ENCODE peak calls at places on chromosomes 6 and 20, in five cellular contexts. W is H7; F is left ventricle myocardium inferior; J is Jurkat, Clone E6-1; A is suprapubic skin. R is an unnamed sample.
A peak's percentile ranks its signal among the peaks of the same experiment; 100 is the strongest.

GRCh38 chr6:49530141-49530775 is 20.2 kb upstream of the C6orf141 start:
- DNase-seq in F (no peak), J (no peak), W (no peak), A (no peak), R (no peak)

GRCh38 chr6:150159757-150160156 is 16.9 kb downstream of the PPP1R14C start:
- DNase-seq in A (no peak), F (no peak), W (no peak), J (no peak), R (no peak)

GRCh38 chr20:8043687-8044278 is 24.2 kb upstream of the TMX4 start:
- DNase-seq in F (no peak), A (no peak), W (peak; percentile 19), J (peak; percentile 56), R (peak; percentile 65)

GRCh38 chr6:153435787-153436186 is 304.7 kb upstream of the RGS17 start:
- DNase-seq in W (no peak), A (no peak), J (no peak), F (no peak), R (no peak)

GRCh38 chr6:158488065-158488464 is 71.8 kb upstream of the TMEM181 start:
- DNase-seq in J (no peak), A (no peak), F (no peak), W (no peak), R (no peak)

GRCh38 chr20:3233991-3234498 is 4.9 kb downstream of the SLC4A11 start:
- DNase-seq in J (no peak), F (no peak), W (no peak), A (no peak), R (no peak)

GRCh38 chr6:89970072-89970471 is 75.8 kb downstream of the GJA10 start:
- DNase-seq in J (no peak), F (peak; percentile 20), A (no peak), W (no peak), R (no peak)

GRCh38 chr6:24489881-24490280 is 503 bp upstream of the GPLD1 start:
- DNase-seq in J (no peak), F (no peak), W (no peak), A (no peak), R (no peak)

GRCh38 chr6:144797881-144798589 is 512.9 kb downstream of the UTRN start:
- DNase-seq in W (no peak), A (no peak), J (no peak), F (no peak), R (no peak)

GRCh38 chr20:29314294-29314693 is 1943.2 kb upstream of the DEFB115 start:
- DNase-seq in J (no peak), A (no peak), W (no peak), F (no peak), R (no peak)

GRCh38 chr6:45378324-45378926 is 691 bp upstream of the SUPT3H start:
- DNase-seq in A (no peak), W (no peak), J (no peak), F (peak; percentile 45), R (no peak)

GRCh38 chr6:23956988-23957387 is 169.0 kb upstream of the NRSN1 start:
- DNase-seq in F (no peak), W (no peak), J (no peak), A (no peak), R (no peak)

GRCh38 chr20:4134861-4135379 is 119.6 kb upstream of the RNF24 start:
- DNase-seq in F (no peak), A (no peak), W (no peak), J (no peak), R (no peak)

GRCh38 chr20:21577551-21577950 is 63.7 kb upstream of the NKX2-2 start:
- DNase-seq in F (no peak), J (no peak), A (no peak), W (no peak), R (no peak)

GRCh38 chr20:31720486-31721407 is 1.9 kb downstream of the BCL2L1 start:
- DNase-seq in J (peak; percentile 36), F (no peak), W (peak; percentile 32), A (no peak), R (no peak)

GRCh38 chr6:1306133-1306532 is 5.8 kb upstream of the FOXQ1 start:
- DNase-seq in F (no peak), J (no peak), W (no peak), A (no peak), R (no peak)

GRCh38 chr6:150547511-150548222 is 52.0 kb upstream of the PLEKHG1 start:
- DNase-seq in W (peak; percentile 19), F (peak; percentile 73), J (no peak), A (no peak), R (no peak)

GRCh38 chr6:165245287-165245686 is 64.1 kb downstream of the C6orf118 start:
- DNase-seq in J (peak; percentile 35), W (no peak), F (no peak), A (no peak), R (no peak)

GRCh38 chr6:102150549-102150948 is 757.0 kb downstream of the GRIK2 start:
- DNase-seq in F (no peak), J (no peak), W (no peak), A (no peak), R (peak; percentile 22)

GRCh38 chr6:63644668-63645326 is 9.2 kb downstream of the PHF3 start:
- DNase-seq in F (no peak), W (no peak), A (no peak), J (no peak), R (no peak)

GRCh38 chr20:6034134-6034969 is 19.5 kb downstream of the LRRN4 start:
- DNase-seq in J (no peak), W (no peak), A (no peak), F (no peak), R (no peak)

GRCh38 chr20:37902504-37903313 is at the start of gene VSTM2L:
- DNase-seq in A (no peak), J (no peak), F (no peak), W (peak; percentile 91), R (no peak)

GRCh38 chr6:98924647-98925046 is 23.1 kb downstream of the FBXL4 start:
- DNase-seq in A (no peak), W (no peak), F (peak; percentile 56), J (no peak), R (no peak)

GRCh38 chr6:131053546-131054240 is 9.4 kb downstream of the EPB41L2 start:
- DNase-seq in F (no peak), W (no peak), J (no peak), A (no peak), R (no peak)

GRCh38 chr6:44229376-44230033 is 6.1 kb downstream of the SLC29A1 start:
- DNase-seq in A (no peak), F (peak; percentile 66), W (peak; percentile 22), J (no peak), R (no peak)

GRCh38 chr20:29876911-29877285 is 1380.6 kb upstream of the DEFB115 start:
- DNase-seq in W (peak; percentile 13), F (no peak), A (no peak), J (no peak), R (no peak)

GRCh38 chr6:169452117-169452868 is 198.6 kb upstream of the THBS2 start:
- DNase-seq in J (no peak), F (peak; percentile 65), A (peak; percentile 89), W (no peak), R (no peak)

GRCh38 chr6:110875548-110876169 is 1.1 kb downstream of the AMD1 start:
- DNase-seq in A (peak; percentile 87), F (peak; percentile 48), J (no peak), W (peak; percentile 78), R (peak; percentile 75)

GRCh38 chr6:4434655-4435054 is 299.3 kb upstream of the ECI2 start:
- DNase-seq in A (no peak), W (no peak), J (no peak), F (no peak), R (no peak)

GRCh38 chr6:7406743-7407142 is 17.1 kb downstream of the RIOK1 start:
- DNase-seq in A (no peak), J (no peak), W (no peak), F (no peak), R (no peak)

GRCh38 chr6:27280064-27280539 is 32.0 kb downstream of the POM121L2 start:
- DNase-seq in J (peak; percentile 16), A (no peak), W (peak; percentile 68), F (no peak), R (no peak)

GRCh38 chr6:52482903-52483670 is 62.9 kb downstream of the EFHC1 start:
- DNase-seq in W (no peak), F (no peak), A (no peak), J (no peak), R (no peak)

GRCh38 chr6:1176595-1176994 is 135.3 kb upstream of the FOXQ1 start:
- DNase-seq in A (no peak), F (no peak), W (no peak), J (no peak), R (no peak)

GRCh38 chr6:39128106-39128505 is 13.1 kb upstream of the SAYSD1 start:
- DNase-seq in F (no peak), A (no peak), W (no peak), J (no peak), R (no peak)

GRCh38 chr20:34124469-34125249 is 12.6 kb upstream of the EIF2S2 start:
- DNase-seq in J (no peak), A (no peak), F (no peak), W (no peak), R (no peak)

GRCh38 chr6:60643870-60644269 is 1642.2 kb downstream of the KHDRBS2 start:
- DNase-seq in A (no peak), J (no peak), F (no peak), W (no peak), R (no peak)
- H3K4me3 ChIP-seq in A (no peak overlapping the region), J (no peak overlapping the region), F (no peak overlapping the region), W (no peak overlapping the region), R (no peak overlapping the region)

DNA sequence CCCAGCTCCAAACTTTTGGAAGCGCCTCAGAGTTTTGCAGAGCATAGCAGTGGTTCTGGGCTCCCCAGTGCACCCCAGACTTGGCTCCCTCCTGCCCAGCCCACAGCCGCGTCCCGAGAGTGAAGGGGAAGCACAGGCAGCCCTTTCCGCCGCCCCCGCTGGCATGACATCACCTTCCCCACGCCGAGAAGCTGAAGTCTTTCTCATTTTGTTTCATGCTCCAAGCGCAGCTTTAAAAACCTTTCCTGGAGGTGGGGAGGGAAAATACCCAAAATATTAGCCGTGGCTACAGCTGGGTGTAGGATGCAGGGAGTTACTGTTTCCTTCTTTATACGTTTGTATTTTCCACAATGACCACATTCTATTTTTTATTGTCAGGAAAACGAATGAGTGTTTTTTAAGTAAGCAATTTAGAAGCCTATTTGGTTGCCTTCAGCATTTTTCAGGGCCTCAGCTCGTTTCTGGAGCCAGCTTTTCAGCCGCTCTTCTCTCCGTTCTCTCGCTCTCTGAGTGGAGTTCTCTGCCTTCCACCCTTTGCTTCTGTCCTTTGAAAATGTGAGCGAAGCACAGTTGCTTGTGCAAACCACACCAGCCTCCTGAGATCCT is 72.8 kb downstream of the SNX5 start:
- DNase-seq in A (peak; percentile 84), J (no peak), W (peak; percentile 57), F (peak; percentile 72), R (no peak)
- H3K4me3 ChIP-seq in A (peak overlapping the region; percentile 40), J (no peak overlapping the region), W (no peak overlapping the region), F (peak overlapping the region; percentile 58), R (no peak overlapping the region)

GRCh38 chr6:156948240-156948639 is 171.1 kb downstream of the ARID1B start:
- DNase-seq in W (no peak), F (no peak), J (no peak), A (no peak), R (no peak)
- H3K4me3 ChIP-seq in W (no peak overlapping the region), F (no peak overlapping the region), J (no peak overlapping the region), A (no peak overlapping the region), R (no peak overlapping the region)

GRCh38 chr6:152404458-152404857 is 232.7 kb downstream of the SYNE1 start:
- DNase-seq in J (no peak), A (no peak), W (no peak), F (no peak), R (no peak)
- H3K4me3 ChIP-seq in J (no peak overlapping the region), A (no peak overlapping the region), W (no peak overlapping the region), F (no peak overlapping the region), R (no peak overlapping the region)